ENCODE peak calls at places on chromosomes 2 and 18, in five cellular contexts. L, N, I, K and Q are unnamed samples.

GRCh38 chr2:191758420-191759199 is 80.7 kb downstream of the NABP1 start:
- DNase-seq in L (peak; percentile 46), N (peak; percentile 28), I (no peak), K (peak; percentile 58), Q (peak; percentile 52)

GRCh38 chr2:74708883-74709282 is 54.8 kb downstream of the SEMA4F start:
- DNase-seq in I (no peak), N (no peak), L (no peak), K (no peak), Q (no peak)

GRCh38 chr2:108588070-108588668 is 53.9 kb downstream of the LIMS1 start:
- DNase-seq in I (no peak), K (peak; percentile 46), N (no peak), L (no peak), Q (no peak)

GRCh38 chr2:240254337-240255164 is 114.1 kb upstream of the OTOS start:
- DNase-seq in N (no peak), I (peak; percentile 22), L (no peak), K (peak; percentile 20), Q (no peak)

GRCh38 chr2:232260075-232260474 is 118.5 kb upstream of the ALPP start:
- DNase-seq in L (no peak), N (no peak), K (no peak), I (no peak), Q (no peak)

GRCh38 chr2:196500686-196501431 is 138.7 kb upstream of the CCDC150 start:
- DNase-seq in K (no peak), L (no peak), I (no peak), N (no peak), Q (no peak)

GRCh38 chr18:3305354-3305762 is 43.4 kb downstream of the MYL12B start:
- DNase-seq in I (no peak), N (no peak), K (no peak), L (no peak), Q (no peak)

GRCh38 chr18:37222383-37223378 is 342.9 kb downstream of the CELF4 start:
- DNase-seq in K (no peak), N (no peak), I (no peak), L (no peak), Q (no peak)

GRCh38 chr2:73028841-73029240 is 42.7 kb downstream of the SFXN5 start:
- DNase-seq in N (no peak), K (no peak), I (no peak), L (no peak), Q (no peak)

GRCh38 chr2:29108225-29108624 is 7.0 kb upstream of the CLIP4 start:
- DNase-seq in N (peak; percentile 32), K (no peak), L (no peak), I (no peak), Q (no peak)

GRCh38 chr2:201734111-201734510 is 35.7 kb upstream of the MPP4 start:
- DNase-seq in K (no peak), N (no peak), L (no peak), I (no peak), Q (no peak)

GRCh38 chr2:123993728-123994323 is 31.3 kb upstream of the CNTNAP5 start:
- DNase-seq in L (peak; percentile 36), I (no peak), K (peak; percentile 27), N (peak; percentile 41), Q (peak; percentile 69)

GRCh38 chr2:190432567-190433231 is 24.5 kb downstream of the MFSD6 start:
- DNase-seq in L (no peak), N (no peak), K (no peak), I (no peak), Q (no peak)

GRCh38 chr18:26003391-26003790 is 87.0 kb downstream of the SS18 start:
- DNase-seq in I (no peak), L (peak; percentile 22), K (no peak), N (no peak), Q (peak; percentile 71)

GRCh38 chr2:232315923-232316299 is 62.6 kb upstream of the ALPP start:
- DNase-seq in K (no peak), L (no peak), I (no peak), N (no peak), Q (no peak)

GRCh38 chr2:238403632-238404405 is 22.9 kb upstream of the ASB1 start:
- DNase-seq in I (no peak), K (peak; percentile 7), N (no peak), L (no peak), Q (no peak)

GRCh38 chr2:186098821-186099220 is 360.2 kb downstream of the FSIP2 start:
- DNase-seq in I (no peak), N (no peak), L (no peak), K (no peak), Q (no peak)

GRCh38 chr2:219001577-219002394 is 8.6 kb upstream of the CRYBA2 start:
- DNase-seq in N (peak; percentile 58), L (peak; percentile 99), K (peak; percentile 95), I (no peak), Q (no peak)

GRCh38 chr2:28161466-28161865 is 231.2 kb upstream of the FOSL2 start:
- DNase-seq in I (no peak), K (no peak), N (no peak), L (no peak), Q (no peak)

GRCh38 chr2:120765911-120766757 is 30.5 kb downstream of the GLI2 start:
- DNase-seq in N (peak; percentile 72), L (peak; percentile 48), K (peak; percentile 51), I (peak; percentile 98), Q (peak; percentile 87)

GRCh38 chr18:6624271-6624670 is 105.2 kb upstream of the ARHGAP28 start:
- DNase-seq in K (no peak), N (no peak), I (no peak), L (no peak), Q (no peak)

GRCh38 chr2:91477731-91478672 is 2786.5 kb downstream of the RPIA start:
- DNase-seq in N (no peak), L (peak; percentile 34), K (peak; percentile 43), I (no peak), Q (peak; percentile 27)

GRCh38 chr2:189116059-189116458 is 63.5 kb downstream of the COL5A2 start:
- DNase-seq in L (no peak), I (no peak), K (no peak), N (no peak), Q (no peak)

GRCh38 chr2:101587251-101587650 is 110.3 kb upstream of the MAP4K4 start:
- DNase-seq in I (no peak), K (no peak), L (no peak), N (no peak), Q (no peak)

GRCh38 chr2:42378415-42378814 is 17.4 kb upstream of the COX7A2L start:
- DNase-seq in L (no peak), I (no peak), N (no peak), K (no peak), Q (no peak)

GRCh38 chr18:79395761-79396404 is at the start of gene NFATC1:
- DNase-seq in L (peak; percentile 61), K (peak; percentile 51), N (peak; percentile 60), I (peak; percentile 91), Q (peak; percentile 69)
- TF ChIP-seq POLR2A in L (no peak), K (no peak), N (no peak), I (peak; percentile 79), Q (no peak)

GRCh38 chr2:24083567-24084385 is 858 bp downstream of the TP53I3 start:
- DNase-seq in K (peak; percentile 85), L (no peak), I (no peak), N (peak; percentile 71), Q (peak; percentile 66)
- TF ChIP-seq POLR2A in K (no peak), L (peak; percentile 71), I (no peak), N (peak; percentile 22), Q (no peak)

GRCh38 chr18:74519320-74520095 is 14.8 kb upstream of the CNDP1 start:
- DNase-seq in N (no peak), I (no peak), L (peak; percentile 10), K (peak; percentile 13), Q (no peak)
- TF ChIP-seq POLR2A in N (no peak), I (no peak), L (no peak), K (no peak), Q (no peak)

DNA sequence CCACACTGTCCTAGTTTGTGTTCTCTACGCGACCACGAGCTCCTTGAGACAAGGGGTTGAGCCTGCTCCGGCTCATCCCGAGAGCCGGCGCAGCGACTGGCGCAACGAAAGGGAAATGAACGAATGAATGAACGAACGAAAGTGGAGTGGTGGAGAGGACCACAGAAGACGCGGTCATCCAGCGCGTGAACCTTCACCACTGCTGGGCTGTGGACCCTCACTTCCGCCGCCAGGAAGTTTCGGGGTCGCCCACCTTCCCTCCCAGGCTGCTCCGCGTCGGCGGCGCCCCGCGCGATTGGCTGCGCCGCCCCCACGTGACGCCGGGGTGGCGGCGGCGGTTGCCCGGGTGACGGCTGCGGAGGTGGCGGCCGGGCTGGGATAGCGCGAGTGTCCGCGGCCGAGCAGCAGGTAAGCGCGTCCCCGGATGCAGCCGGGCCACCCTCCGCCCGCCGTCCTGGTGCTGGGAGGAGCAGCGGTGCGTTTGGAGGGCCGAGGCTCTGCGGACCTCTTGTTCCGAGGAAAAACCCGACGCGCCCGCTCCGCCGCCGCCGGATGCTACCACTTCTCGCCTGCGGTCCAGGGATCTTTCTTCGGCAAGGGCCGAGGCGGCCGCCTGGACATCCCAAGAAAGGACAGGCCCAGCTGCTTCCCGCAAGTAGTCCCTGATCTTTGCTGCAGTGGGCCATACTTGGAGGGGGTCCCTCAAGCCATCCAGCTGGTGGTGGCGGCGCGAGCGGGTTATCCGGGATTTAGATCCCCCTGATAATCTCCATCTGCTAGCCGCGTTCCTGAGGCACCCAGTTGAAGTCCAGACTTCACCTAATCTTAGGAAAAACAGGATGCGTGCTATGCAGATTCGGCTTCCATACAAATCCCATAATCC is at the start of gene ARMC9:
- DNase-seq in I (peak; percentile 84), N (peak; percentile 77), K (peak; percentile 77), L (peak; percentile 78), Q (peak; percentile 86)
- TF ChIP-seq POLR2A in I (no peak), N (peak; percentile 67), K (no peak), L (peak; percentile 60), Q (no peak)